ENCODE peak calls at places on chromosomes 6 and 20, in seven cellular contexts. H, G, K, B, M, J and S are unnamed samples.

GRCh38 chr6:108295676-108296075 is 822 bp downstream of the AFG1L start:
- DNase-seq in H (no peak), G (no peak), K (no peak), B (no peak), M (no peak), J (no peak), S (no peak)

GRCh38 chr6:28003059-28003458 is 46.0 kb downstream of the OR2B6 start:
- DNase-seq in H (peak), G (no peak), K (no peak), B (no peak), M (no peak), J (no peak), S (no peak)

GRCh38 chr6:66189915-66190314 is 482.9 kb upstream of the EYS start:
- DNase-seq in H (no peak), G (no peak), K (no peak), B (peak), M (no peak), J (no peak), S (no peak)

GRCh38 chr6:129671442-129672344 is 38.3 kb downstream of the ARHGAP18 start:
- DNase-seq in H (peak), G (no peak), K (no peak), B (peak), M (peak), J (no peak), S (no peak)

GRCh38 chr20:48754269-48754668 is 73.5 kb downstream of the PREX1 start:
- DNase-seq in H (no peak), G (no peak), K (no peak), B (no peak), M (no peak), J (no peak), S (no peak)

GRCh38 chr6:53009056-53009455 is 14.0 kb upstream of the GSTA4 start:
- DNase-seq in H (no peak), G (no peak), K (no peak), B (no peak), M (no peak), J (no peak), S (no peak)

GRCh38 chr6:41687501-41688175 is 47.8 kb downstream of the TFEB start:
- DNase-seq in H (peak), G (no peak), K (no peak), B (no peak), M (no peak), J (no peak), S (peak)

GRCh38 chr6:168377481-168377850 is 57.9 kb upstream of the DACT2 start:
- DNase-seq in H (no peak), G (no peak), K (no peak), B (no peak), M (no peak), J (no peak), S (no peak)

GRCh38 chr20:45969712-45970634 is 2.0 kb downstream of the ZNF335 start:
- DNase-seq in H (peak), G (no peak), K (peak), B (peak), M (no peak), J (no peak), S (no peak)

GRCh38 chr20:42018979-42019378 is 400.8 kb upstream of the CHD6 start:
- DNase-seq in H (no peak), G (no peak), K (no peak), B (peak), M (no peak), J (no peak), S (no peak)

GRCh38 chr6:6972456-6972855 is 135.3 kb upstream of the RREB1 start:
- DNase-seq in H (no peak), G (no peak), K (peak), B (no peak), M (no peak), J (no peak), S (no peak)

GRCh38 chr6:94005835-94006234 is 586.5 kb upstream of the EPHA7 start:
- DNase-seq in H (no peak), G (no peak), K (no peak), B (no peak), M (no peak), J (no peak), S (no peak)

GRCh38 chr6:113690255-113690956 is 166.7 kb upstream of the MARCKS start:
- DNase-seq in H (no peak), G (peak), K (peak), B (peak), M (no peak), J (no peak), S (no peak)

GRCh38 chr20:5001174-5002076 is at the start of gene SLC23A2:
- DNase-seq in H (peak), G (no peak), K (no peak), B (no peak), M (peak), J (no peak), S (peak)

GRCh38 chr6:692356-692851 is 535 bp downstream of the EXOC2 start:
- DNase-seq in H (peak), G (no peak), K (peak), B (peak), M (peak), J (no peak), S (peak)

GRCh38 chr6:53673138-53673801 is 7.7 kb upstream of the KLHL31 start:
- DNase-seq in H (no peak), G (no peak), K (peak), B (peak), M (peak), J (no peak), S (no peak)

GRCh38 chr6:137640086-137640485 is 145.9 kb upstream of the OLIG3 start:
- DNase-seq in H (no peak), G (no peak), K (no peak), B (no peak), M (no peak), J (no peak), S (no peak)

GRCh38 chr6:11128608-11129007 is 17.1 kb upstream of the ERVFRD-1 start:
- DNase-seq in H (no peak), G (no peak), K (no peak), B (no peak), M (no peak), J (no peak), S (no peak)

GRCh38 chr6:158219229-158219628 is 51.1 kb downstream of the GTF2H5 start:
- DNase-seq in H (peak), G (no peak), K (peak), B (no peak), M (no peak), J (peak), S (no peak)

GRCh38 chr6:125717120-125717731 is 32.2 kb upstream of the HEY2 start:
- DNase-seq in H (no peak), G (no peak), K (no peak), B (no peak), M (no peak), J (no peak), S (no peak)

GRCh38 chr6:129105035-129105434 is 222.1 kb downstream of the LAMA2 start:
- DNase-seq in H (no peak), G (no peak), K (peak), B (no peak), M (no peak), J (no peak), S (no peak)

DNA sequence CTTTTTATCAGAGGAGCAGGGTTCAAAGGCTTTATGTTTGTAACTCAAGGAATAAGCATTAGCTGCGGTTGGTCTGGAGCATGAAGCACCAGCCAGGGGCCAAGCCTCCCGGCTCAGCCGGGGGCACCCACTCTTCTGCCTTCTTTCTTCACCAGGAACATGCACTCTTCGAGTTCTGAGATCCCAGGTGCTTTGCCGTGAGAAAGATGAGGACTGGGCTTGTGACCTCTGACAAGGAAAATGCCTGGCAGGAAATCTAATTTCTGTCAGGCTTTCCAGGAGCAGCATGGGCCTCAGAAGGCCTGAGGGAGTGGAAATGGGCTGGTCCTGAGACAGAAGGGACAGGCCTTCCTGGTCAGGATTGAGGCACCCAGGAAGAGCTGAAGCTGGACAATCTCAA is 217.8 kb upstream of the SOX4 start:
- DNase-seq in H (no peak), G (no peak), K (no peak), B (no peak), M (no peak), J (no peak), S (no peak)
- TF ChIP-seq POLR2A in H (no peak), G (no peak), K (no peak), B (no peak), M (no peak), J (no peak), S (no peak)

DNA sequence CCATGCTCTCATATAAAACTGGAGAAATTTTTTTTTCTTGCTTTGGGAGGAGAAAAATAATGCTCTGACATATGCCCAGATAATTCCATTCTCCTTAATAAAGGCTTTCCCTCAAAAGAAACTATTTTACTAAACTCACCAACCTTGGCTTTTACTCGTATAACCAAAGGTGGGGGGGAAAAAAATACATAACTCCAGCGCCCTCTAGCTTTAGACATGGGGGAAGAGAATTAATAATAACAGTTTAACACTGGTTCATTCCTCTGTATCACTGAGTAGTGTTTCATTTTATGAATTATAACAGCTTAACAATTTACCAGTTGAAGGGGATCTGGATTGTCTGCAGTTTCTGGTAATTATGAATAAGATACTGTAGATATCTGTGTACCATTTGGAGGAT is 1226.1 kb downstream of the GRIK2 start:
- DNase-seq in H (no peak), G (no peak), K (peak), B (peak), M (no peak), J (no peak), S (no peak)
- TF ChIP-seq CTCF in H (no peak), G (no peak), K (peak), B (peak), M (no peak), J (no peak), S (no peak)

DNA sequence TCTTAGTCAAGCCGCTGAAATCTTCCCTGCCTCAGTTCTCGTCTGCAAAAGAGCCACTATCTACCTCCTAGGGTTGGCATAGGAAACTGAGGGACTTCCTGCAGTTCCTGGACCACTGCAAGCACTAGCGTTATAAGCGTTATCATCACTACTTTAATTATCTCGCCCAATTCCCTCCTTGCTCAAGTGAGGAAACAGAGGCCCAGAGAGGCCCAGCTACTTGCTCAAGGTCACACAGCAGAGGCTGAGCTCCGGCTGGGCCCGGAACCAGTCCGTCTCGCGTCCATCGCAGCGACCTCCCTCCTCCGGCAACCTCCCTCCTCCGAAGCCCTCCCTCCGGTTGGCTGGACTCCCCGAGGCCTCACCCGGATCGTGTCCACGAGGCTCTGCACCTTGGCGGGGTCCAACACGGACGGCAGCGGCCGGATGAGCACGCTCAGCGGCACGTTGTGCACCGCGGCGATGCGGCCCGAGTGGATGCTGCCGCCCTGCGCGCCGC is 340 bp downstream of the SRXN1 start:
- DNase-seq in H (peak), G (no peak), K (peak), B (no peak), M (peak), J (no peak), S (peak)
- TF ChIP-seq POLR2A in H (no peak), G (no peak), K (no peak), B (peak), M (no peak), J (no peak), S (no peak)

DNA sequence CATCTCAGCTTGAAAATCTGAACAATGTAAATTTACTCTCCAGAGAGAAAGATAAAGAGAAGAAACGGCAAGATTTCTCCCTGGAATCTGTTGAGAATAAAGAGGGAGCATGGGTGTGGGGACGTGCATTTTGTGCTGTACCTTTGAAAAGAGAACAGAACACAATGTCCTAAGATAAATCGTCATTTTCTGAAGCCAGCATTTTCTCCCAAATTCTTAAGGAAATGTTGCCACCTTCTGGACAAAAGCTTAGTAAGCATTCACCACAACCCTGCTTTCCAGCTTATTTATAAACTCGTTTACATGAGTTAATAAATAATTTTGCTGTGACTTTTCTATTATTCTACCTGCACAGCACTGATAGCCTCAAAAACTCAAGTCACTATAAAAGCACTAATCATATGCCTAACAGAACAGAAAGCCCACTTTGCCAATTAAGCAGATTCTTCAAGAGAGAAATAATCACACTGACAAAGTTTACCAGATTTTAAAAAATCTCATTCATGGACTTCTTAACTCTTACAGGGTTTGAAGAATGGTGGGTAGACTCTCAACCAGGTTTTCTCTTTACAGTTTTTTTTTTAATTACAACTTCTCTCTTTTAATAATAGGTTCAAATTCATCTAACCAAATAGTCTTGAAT is 155.8 kb downstream of the MBOAT1 start:
- DNase-seq in H (no peak), G (no peak), K (peak), B (peak), M (peak), J (no peak), S (no peak)
- TF ChIP-seq CTCF in H (peak), G (peak), K (peak), B (peak), M (peak), J (no peak), S (no peak)

GRCh38 chr6:26021350-26022165 is 59.0 kb downstream of the TRIM38 start:
- DNase-seq in H (peak), G (peak), K (peak), B (peak), M (peak), J (peak), S (peak)
- TF ChIP-seq POLR2A in H (peak), G (peak), K (peak), B (peak), M (peak), J (no peak), S (peak)

DNA sequence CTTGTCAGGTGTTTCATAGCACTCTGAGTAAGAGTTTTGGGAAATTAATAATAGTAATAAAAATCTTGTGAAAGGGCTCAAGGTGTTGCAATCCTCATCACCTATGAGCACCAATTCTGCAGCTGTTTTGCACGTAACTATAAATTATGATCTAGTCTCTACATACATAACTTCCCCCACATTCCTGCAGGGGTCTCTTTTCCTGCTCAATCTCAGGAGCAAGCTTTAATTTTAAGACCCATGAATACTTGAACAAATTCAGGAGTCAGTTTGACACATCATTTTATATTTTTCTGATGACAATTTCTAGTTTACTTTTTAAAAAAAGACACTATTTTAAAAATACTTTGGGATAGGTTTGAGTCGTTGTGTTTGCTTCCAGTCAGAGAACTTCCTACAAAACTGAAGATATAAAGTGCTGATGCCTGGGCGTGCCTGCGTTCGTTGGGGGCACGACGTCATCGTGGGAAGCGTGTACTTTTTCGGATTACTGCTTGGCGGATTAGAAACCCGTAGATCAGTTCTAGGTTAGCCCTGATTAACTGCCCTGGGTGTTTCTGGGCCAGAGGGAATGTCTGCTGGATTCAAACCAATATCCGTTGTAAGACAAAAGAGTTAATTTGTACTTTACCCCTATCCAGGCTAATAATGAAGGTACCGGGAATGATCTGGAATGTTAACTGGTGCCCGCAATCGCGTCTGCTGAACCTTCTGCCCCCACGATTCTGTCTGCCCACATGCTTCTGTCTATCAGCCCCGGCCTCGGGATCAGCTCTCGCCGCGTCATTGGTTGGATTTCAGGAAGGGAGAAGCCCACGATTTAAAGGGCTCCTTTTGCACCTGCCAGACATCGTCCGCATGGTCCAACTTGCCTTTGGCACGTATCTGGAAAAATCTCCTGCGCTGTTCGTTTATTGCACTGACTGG is 940 bp upstream of the E2F3 start:
- DNase-seq in H (peak), G (no peak), K (no peak), B (peak), M (peak), J (no peak), S (no peak)
- TF ChIP-seq CTCF in H (peak), G (peak), K (peak), B (peak), M (peak), J (no peak), S (no peak)

DNA sequence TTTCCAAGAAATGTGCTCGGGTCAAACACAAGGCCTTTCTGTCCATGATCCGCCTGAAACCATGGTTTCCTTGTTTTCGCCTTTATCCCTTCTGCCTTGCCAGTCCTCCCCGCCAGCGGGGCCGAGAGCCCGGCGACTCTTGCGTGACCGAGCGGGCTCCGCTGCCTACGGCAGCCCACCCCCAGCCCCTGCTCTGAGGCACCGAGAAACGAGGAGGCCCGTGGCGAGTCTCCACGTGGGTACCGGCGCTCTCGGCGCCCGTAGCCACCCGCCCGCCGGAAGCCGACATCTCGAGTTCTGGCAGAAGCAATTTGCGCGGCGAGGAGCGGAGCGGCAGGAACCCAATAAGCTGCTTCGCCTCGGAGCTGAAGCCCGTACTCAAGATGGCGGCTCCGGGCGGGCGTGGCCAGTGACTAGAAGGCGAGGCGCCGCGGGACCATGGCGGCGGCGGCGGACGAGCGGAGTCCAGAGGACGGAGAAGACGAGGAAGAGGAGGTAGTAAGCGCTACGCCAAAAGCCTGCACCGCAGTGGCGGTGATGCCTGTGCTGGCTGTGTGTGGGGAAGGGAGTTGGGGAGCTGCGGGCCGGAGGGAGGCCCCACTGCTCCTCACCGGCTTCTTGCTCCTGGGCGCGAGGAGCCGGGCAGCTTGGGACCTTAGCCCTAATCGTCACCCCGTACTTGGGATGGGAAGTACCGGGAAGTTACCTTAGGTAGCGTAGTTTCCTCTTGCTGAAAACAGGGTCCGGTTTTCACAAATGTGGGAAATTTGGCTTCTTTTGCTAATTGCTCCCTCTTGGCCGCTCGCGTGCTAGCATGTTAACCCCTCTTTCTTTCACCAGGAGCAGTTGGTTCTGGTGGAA is at the start of gene GTF3C6:
- DNase-seq in H (peak), G (peak), K (peak), B (peak), M (peak), J (peak), S (peak)
- TF ChIP-seq POLR2A in H (peak), G (peak), K (peak), B (peak), M (peak), J (no peak), S (no peak)

GRCh38 chr6:30742316-30743098 is at the start of gene FLOT1:
- DNase-seq in H (peak), G (peak), K (peak), B (peak), M (peak), J (peak), S (peak)
- TF ChIP-seq CTCF in H (no peak), G (no peak), K (no peak), B (peak), M (peak), J (no peak), S (no peak)

GRCh38 chr20:63587256-63587655 is 13.2 kb upstream of the HELZ2 start:
- DNase-seq in H (no peak), G (no peak), K (no peak), B (no peak), M (no peak), J (no peak), S (no peak)

GRCh38 chr20:63589261-63590217 is 15.5 kb upstream of the HELZ2 start:
- DNase-seq in H (no peak), G (no peak), K (no peak), B (no peak), M (no peak), J (no peak), S (no peak)

GRCh38 chr20:63588641-63589041 is 14.6 kb upstream of the HELZ2 start:
- DNase-seq in H (no peak), G (no peak), K (no peak), B (no peak), M (no peak), J (no peak), S (no peak)

GRCh38 chr20:63586797-63587196 is 12.8 kb upstream of the HELZ2 start:
- DNase-seq in H (no peak), G (no peak), K (no peak), B (no peak), M (no peak), J (no peak), S (no peak)

GRCh38 chr20:63587781-63588591 is 13.9 kb upstream of the HELZ2 start:
- DNase-seq in H (no peak), G (no peak), K (no peak), B (no peak), M (no peak), J (no peak), S (no peak)
- TF ChIP-seq POLR2A in H (no peak), G (no peak), K (no peak), B (no peak), M (no peak), J (no peak), S (no peak)